ENCODE peak calls at places on chromosome 10, in four cellular contexts. L is hepatocyte, P is A673, W is psoas muscle. N is an unnamed sample.

GRCh38 chr10:118472415-118472814 is 123.0 kb downstream of the PRLHR start:
- DNase-seq in L (no peak), P (no peak), W (no peak), N (no peak)

GRCh38 chr10:126175586-126176258 is 212.6 kb downstream of the ADAM12 start:
- DNase-seq in L (no peak), P (no peak), W (no peak), N (no peak)

GRCh38 chr10:6117711-6118110 is 28.9 kb downstream of the RBM17 start:
- DNase-seq in L (no peak), P (no peak), W (no peak), N (no peak)

GRCh38 chr10:97540669-97541500 is 31.7 kb upstream of the ANKRD2 start:
- DNase-seq in L (no peak), P (no peak), W (no peak), N (no peak)

GRCh38 chr10:94439275-94439861 is 37.0 kb downstream of the TBC1D12 start:
- DNase-seq in L (no peak), P (peak; percentile 12), W (peak; percentile 49), N (peak; percentile 18)

GRCh38 chr10:101775273-101776131 is at the start of gene FGF8:
- DNase-seq in L (no peak), P (no peak), W (no peak), N (no peak)

GRCh38 chr10:97427571-97428179 is 1.7 kb downstream of the PGAM1 start:
- DNase-seq in L (peak; percentile 68), P (peak; percentile 42), W (no peak), N (peak; percentile 66)

GRCh38 chr10:60252688-60253087 is 137.0 kb downstream of the ANK3 start:
- DNase-seq in L (no peak), P (no peak), W (no peak), N (no peak)

GRCh38 chr10:3074985-3075600 is 7.7 kb downstream of the PFKP start:
- DNase-seq in L (no peak), P (no peak), W (no peak), N (no peak)

GRCh38 chr10:91891285-91892001 is 17.8 kb downstream of the FGFBP3 start:
- DNase-seq in L (no peak), P (no peak), W (no peak), N (no peak)

GRCh38 chr10:5040781-5041470 is 37.3 kb upstream of the AKR1C2 start:
- DNase-seq in L (no peak), P (peak; percentile 98), W (no peak), N (no peak)

GRCh38 chr10:33413093-33413442 is 78.6 kb upstream of the NRP1 start:
- DNase-seq in L (no peak), P (no peak), W (no peak), N (no peak)

GRCh38 chr10:71729023-71729649 is 9.6 kb upstream of the C10orf105 start:
- DNase-seq in L (no peak), P (peak; percentile 44), W (peak; percentile 76), N (no peak)

GRCh38 chr10:103854687-103855423 is 521 bp downstream of the SH3PXD2A start:
- DNase-seq in L (peak; percentile 56), P (peak; percentile 77), W (peak; percentile 77), N (no peak)

GRCh38 chr10:110746254-110746826 is 102.2 kb downstream of the RBM20 start:
- DNase-seq in L (peak; percentile 85), P (peak; percentile 71), W (peak; percentile 57), N (peak; percentile 74)

GRCh38 chr10:99667108-99667751 is 7.9 kb downstream of the ENTPD7 start:
- DNase-seq in L (peak; percentile 55), P (no peak), W (no peak), N (no peak)

GRCh38 chr10:78011065-78011464 is 18.2 kb downstream of the POLR3A start:
- DNase-seq in L (no peak), P (no peak), W (no peak), N (no peak)

GRCh38 chr10:129021597-129022304 is 445.3 kb upstream of the MGMT start:
- DNase-seq in L (no peak), P (no peak), W (no peak), N (no peak)

GRCh38 chr10:121296378-121296777 is 301.9 kb downstream of the FGFR2 start:
- DNase-seq in L (no peak), P (no peak), W (no peak), N (no peak)

GRCh38 chr10:71232089-71232998 is 20.0 kb downstream of the UNC5B start:
- DNase-seq in L (no peak), P (no peak), W (peak; percentile 96), N (no peak)

GRCh38 chr10:65818990-65819389 is 1106.8 kb upstream of the LRRTM3 start:
- DNase-seq in L (no peak), P (no peak), W (no peak), N (no peak)

GRCh38 chr10:8054243-8054497 is 318 bp upstream of the GATA3 start:
- DNase-seq in L (no peak), P (no peak), W (no peak), N (no peak)

GRCh38 chr10:8052344-8052969 is 2.0 kb upstream of the GATA3 start:
- DNase-seq in L (peak; percentile 16), P (no peak), W (no peak), N (no peak)

GRCh38 chr10:8053446-8054242 is 844 bp upstream of the GATA3 start:
- DNase-seq in L (peak; percentile 95), P (peak; percentile 92), W (peak; percentile 84), N (peak; percentile 81)

GRCh38 chr10:8051851-8052257 is 2.6 kb upstream of the GATA3 start:
- DNase-seq in L (peak; percentile 51), P (no peak), W (no peak), N (no peak)

DNA sequence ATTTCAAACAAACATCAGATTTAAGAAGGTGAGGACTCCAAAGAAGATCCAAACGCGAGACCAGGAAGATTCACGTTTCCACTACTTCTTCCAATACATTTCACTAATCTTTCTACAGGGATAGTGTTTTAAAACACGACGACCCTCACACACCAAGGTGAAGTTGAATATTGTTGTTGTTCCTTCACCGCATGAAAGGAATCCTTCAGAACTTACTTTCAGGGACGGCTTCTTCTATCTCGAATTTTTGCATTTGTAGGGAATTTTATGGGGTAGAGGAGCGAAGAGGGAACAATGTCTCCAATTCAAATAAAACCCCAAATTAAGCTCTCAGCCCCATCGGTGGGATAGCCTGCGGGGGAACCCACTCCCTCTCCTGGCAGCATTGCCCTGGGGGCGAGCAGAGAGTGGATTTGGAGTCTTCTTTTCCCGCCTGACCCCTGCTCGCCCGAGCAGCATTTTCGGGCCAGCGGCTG is 1.5 kb upstream of the GATA3 start:
- DNase-seq in L (no peak), P (no peak), W (no peak), N (no peak)
- TF ChIP-seq CTCF in L (no peak), P (peak; percentile 88), W (no peak), N (no peak)

DNA sequence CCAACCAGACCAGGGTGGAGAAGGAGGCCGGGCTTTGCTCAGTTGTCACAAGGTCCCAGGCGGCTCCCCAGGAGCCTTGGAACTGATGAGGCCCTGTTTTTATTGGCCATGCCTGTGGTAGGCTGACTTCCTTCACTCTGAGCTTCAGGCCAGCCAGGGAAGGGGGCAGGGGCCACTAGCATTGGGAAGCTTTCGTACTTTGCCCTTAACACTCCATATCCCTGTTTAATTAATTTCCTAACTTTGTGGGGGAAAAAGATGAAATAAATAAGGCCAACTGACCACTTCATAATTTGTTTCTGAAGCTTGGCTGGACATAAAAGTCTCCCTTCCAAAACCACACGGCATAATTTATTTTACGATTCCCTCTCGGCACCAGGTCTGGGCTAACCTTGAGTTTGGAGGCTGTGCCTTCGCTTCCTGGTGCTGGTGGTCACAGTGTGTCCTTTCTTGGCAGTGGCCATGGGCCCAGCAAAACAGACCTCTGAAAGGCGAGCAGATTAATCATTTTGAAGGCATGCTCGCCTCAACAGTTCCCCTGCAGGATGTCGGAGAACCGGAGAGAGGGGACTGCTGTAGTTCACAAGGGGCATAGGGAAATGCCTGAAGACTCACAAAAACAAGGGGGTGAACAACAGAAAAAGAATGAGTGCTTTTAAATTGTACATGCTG is 965.9 kb downstream of the LRMDA start:
- DNase-seq in L (no peak), P (no peak), W (peak; percentile 52), N (no peak)
- H3K4me3 ChIP-seq in L (no peak overlapping the region), P (no peak overlapping the region), W (no peak overlapping the region), N (no peak overlapping the region)

GRCh38 chr10:89665302-89665701 is 20.3 kb upstream of the PANK1 start:
- DNase-seq in L (no peak), P (no peak), W (no peak), N (no peak)
- TF ChIP-seq CTCF in L (no peak), P (peak; percentile 25), W (no peak), N (no peak)

DNA sequence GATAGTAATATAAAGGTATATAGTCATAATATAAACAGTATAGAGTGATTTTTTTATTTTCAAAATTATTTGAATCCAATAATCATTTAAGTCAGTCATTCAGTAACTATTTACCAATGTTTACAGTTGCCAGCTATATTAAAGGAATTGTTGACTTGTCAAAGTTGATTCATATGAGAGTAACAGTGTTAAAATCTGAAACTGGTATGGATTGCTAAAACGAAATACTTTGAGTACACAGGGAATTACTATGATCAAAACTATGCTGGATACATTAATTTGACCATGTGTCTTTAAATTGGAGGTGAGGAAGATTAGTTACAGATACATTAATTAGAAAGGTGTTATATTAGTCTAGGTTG is 282.6 kb downstream of the ADK start:
- DNase-seq in L (no peak), P (no peak), W (no peak), N (no peak)
- H3K4me3 ChIP-seq in L (no peak overlapping the region), P (no peak overlapping the region), W (no peak overlapping the region), N (no peak overlapping the region)

GRCh38 chr10:124536496-124537050 is 75.0 kb downstream of the LHPP start:
- DNase-seq in L (no peak), P (no peak), W (no peak), N (no peak)
- TF ChIP-seq CTCF in L (no peak), P (no peak), W (no peak), N (no peak)

GRCh38 chr10:119750391-119751230 is 24.8 kb downstream of the INPP5F start:
- DNase-seq in L (peak; percentile 86), P (peak; percentile 85), W (peak; percentile 58), N (peak; percentile 83)

GRCh38 chr10:119754085-119754484 is 28.2 kb downstream of the INPP5F start:
- DNase-seq in L (peak; percentile 43), P (no peak), W (no peak), N (no peak)

GRCh38 chr10:119749455-119749854 is 23.6 kb downstream of the INPP5F start:
- DNase-seq in L (no peak), P (no peak), W (no peak), N (no peak)

GRCh38 chr10:119747940-119748339 is 22.1 kb downstream of the INPP5F start:
- DNase-seq in L (no peak), P (no peak), W (no peak), N (no peak)

DNA sequence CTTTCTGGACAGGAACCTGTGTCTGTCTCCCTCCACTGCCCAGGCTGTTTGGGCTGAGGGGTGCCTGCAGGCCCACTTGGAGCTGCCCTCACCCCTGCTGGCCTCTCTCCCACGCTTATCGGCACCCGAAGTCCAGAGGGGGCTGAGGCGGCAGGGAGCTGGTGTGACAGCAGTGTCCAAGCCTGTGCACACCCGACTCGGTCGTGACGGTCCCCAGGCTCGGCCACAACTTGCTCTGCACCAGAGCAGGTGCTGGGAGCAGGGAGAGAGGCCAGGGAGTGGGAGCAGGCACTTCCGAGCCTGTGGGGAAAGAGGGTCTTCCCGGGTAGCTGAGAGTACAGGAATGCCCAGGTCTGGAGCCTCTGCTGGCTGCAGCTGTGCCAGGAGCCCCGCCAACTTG is 23.0 kb downstream of the INPP5F start:
- DNase-seq in L (no peak), P (no peak), W (no peak), N (no peak)
- H3K4me3 ChIP-seq in L (no peak overlapping the region), P (no peak overlapping the region), W (no peak overlapping the region), N (no peak overlapping the region)

GRCh38 chr10:109451879-109452278 is 471.4 kb downstream of the XPNPEP1 start:
- DNase-seq in L (no peak), P (no peak), W (no peak), N (no peak)
- TF ChIP-seq CTCF in L (no peak), P (no peak), W (no peak), N (no peak)